ENCODE peak calls at places on chromosomes 12 and 14, in eight cellular contexts. O, T, Z, M, I, D, E and S are unnamed samples.

GRCh38 chr12:58269476-58269875 is 328.1 kb downstream of the ATP23 start:
- DNase-seq in Z (peak; percentile 80), I (no peak), O (no peak), D (no peak), E (no peak), M (no peak), T (no peak), S (no peak)

GRCh38 chr12:52415870-52416750 is 10.0 kb upstream of the KRT82 start:
- DNase-seq in I (no peak), Z (peak; percentile 93), E (no peak), O (no peak), T (peak; percentile 57), D (peak; percentile 99), M (peak; percentile 21), S (no peak)

GRCh38 chr12:85504164-85504563 is 224.1 kb downstream of the ALX1 start:
- DNase-seq in M (no peak), O (no peak), T (no peak), Z (no peak), I (no peak), D (no peak), E (no peak), S (no peak)

GRCh38 chr14:21044106-21044618 is 2.0 kb downstream of the RNASE7 start:
- DNase-seq in E (no peak), D (no peak), O (peak; percentile 87), Z (no peak), T (peak; percentile 47), I (no peak), M (peak; percentile 38), S (no peak)

GRCh38 chr14:22231022-22231421 is 358.0 kb downstream of the DAD1 start:
- DNase-seq in D (no peak), I (no peak), E (peak; percentile 5), M (no peak), O (no peak), T (no peak), Z (no peak), S (no peak)

GRCh38 chr12:124358572-124358971 is 63.7 kb downstream of the RFLNA start:
- DNase-seq in Z (no peak), E (no peak), I (no peak), M (no peak), T (no peak), O (no peak), D (no peak), S (no peak)

GRCh38 chr14:30521899-30522736 is 36.8 kb upstream of the G2E3 start:
- DNase-seq in T (no peak), O (no peak), M (no peak), I (no peak), E (no peak), Z (peak; percentile 67), D (peak; percentile 61), S (no peak)

GRCh38 chr14:98458702-98459101 is 813.3 kb downstream of the BCL11B start:
- DNase-seq in O (no peak), M (no peak), D (no peak), E (no peak), T (no peak), Z (no peak), I (no peak), S (no peak)

GRCh38 chr12:33876618-33877017 is 145.7 kb upstream of the ALG10 start:
- DNase-seq in O (no peak), Z (no peak), T (no peak), I (no peak), D (no peak), M (no peak), E (no peak), S (no peak)

GRCh38 chr12:119459481-119459880 is 125.0 kb downstream of the CCDC60 start:
- DNase-seq in O (no peak), T (no peak), M (no peak), E (no peak), D (no peak), I (no peak), Z (no peak), S (no peak)

GRCh38 chr14:105999361-106000028 is 473.1 kb downstream of the TMEM121 start:
- DNase-seq in Z (no peak), D (no peak), M (peak; percentile 51), T (peak; percentile 74), O (no peak), I (peak; percentile 37), E (no peak), S (peak; percentile 78)

GRCh38 chr12:1003600-1004271 is 12.7 kb downstream of the ERC1 start:
- DNase-seq in D (no peak), O (no peak), E (no peak), I (no peak), M (no peak), T (no peak), Z (no peak), S (no peak)

GRCh38 chr12:71626768-71627167 is 36.9 kb downstream of the ZFC3H1 start:
- DNase-seq in D (peak; percentile 17), T (no peak), M (no peak), I (no peak), Z (peak; percentile 21), O (no peak), E (no peak), S (no peak)

GRCh38 chr14:52551205-52551604 is 1.1 kb downstream of the TXNDC16 start:
- DNase-seq in M (no peak), Z (no peak), I (no peak), T (no peak), E (no peak), O (no peak), D (peak; percentile 1), S (no peak)

GRCh38 chr14:52550661-52551060 is 1.6 kb downstream of the TXNDC16 start:
- DNase-seq in I (no peak), M (no peak), D (no peak), T (no peak), E (no peak), Z (no peak), O (no peak), S (no peak)

GRCh38 chr14:52552063-52552988 is at the start of the genes GPR137C and TXNDC16:
- DNase-seq in M (peak; percentile 100), T (peak; percentile 100), I (peak; percentile 98), D (peak; percentile 100), E (peak; percentile 99), Z (peak; percentile 99), O (peak; percentile 100), S (peak; percentile 100)

GRCh38 chr14:52553002-52553670 is 500 bp downstream of the GPR137C start:
- DNase-seq in O (peak; percentile 86), M (peak; percentile 47), Z (no peak), E (peak; percentile 32), I (peak; percentile 29), T (peak; percentile 36), D (peak; percentile 11), S (peak; percentile 71)

DNA sequence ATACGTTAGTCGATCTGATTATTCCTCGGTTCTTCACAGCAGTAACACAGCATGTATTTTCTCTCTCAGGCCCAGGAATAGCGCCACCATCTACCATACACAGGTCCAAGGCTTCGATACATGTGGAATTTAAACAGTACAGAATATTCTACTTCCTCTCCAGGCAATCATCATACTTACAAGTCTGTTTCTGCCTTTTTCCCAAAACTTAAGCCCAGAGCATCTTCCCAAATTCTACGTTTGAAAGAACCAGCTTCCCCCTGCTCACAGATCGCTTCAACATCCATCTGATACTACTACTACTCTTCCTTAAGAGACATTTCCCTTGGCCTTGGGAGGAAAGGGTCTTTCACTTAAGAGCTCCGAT is 626 bp downstream of the TXNDC16 start:
- DNase-seq in M (peak; percentile 34), E (no peak), I (no peak), T (no peak), D (peak; percentile 45), O (no peak), Z (peak; percentile 52), S (no peak)
- TF ChIP-seq CTCF in M (no peak), E (no peak), I (no peak), T (no peak), D (peak; percentile 10), O (no peak), Z (peak; percentile 28), S (no peak)

DNA sequence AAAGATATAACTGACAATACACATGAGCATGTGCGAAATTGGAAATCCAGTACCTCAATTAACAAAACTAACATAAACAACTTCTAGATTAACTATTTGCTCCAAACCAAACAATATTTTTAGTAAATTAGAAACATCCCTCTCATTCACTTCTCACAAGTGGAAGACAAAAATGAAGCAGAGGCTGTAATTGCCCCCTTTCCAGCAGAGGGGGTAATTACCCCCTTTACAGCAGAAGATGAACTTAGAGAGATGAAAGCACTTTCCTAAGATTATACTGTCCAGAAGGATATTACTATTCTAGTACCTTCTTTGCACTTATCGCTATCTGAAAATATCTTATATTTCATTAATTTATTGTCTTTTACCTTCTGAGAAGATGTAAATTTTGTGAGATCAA is 1025.2 kb downstream of the FSCB start:
- DNase-seq in Z (no peak), E (no peak), M (no peak), D (no peak), O (no peak), I (no peak), T (no peak), S (no peak)
- TF ChIP-seq CTCF in Z (no peak), E (no peak), M (no peak), D (no peak), O (no peak), I (no peak), T (no peak), S (no peak)

DNA sequence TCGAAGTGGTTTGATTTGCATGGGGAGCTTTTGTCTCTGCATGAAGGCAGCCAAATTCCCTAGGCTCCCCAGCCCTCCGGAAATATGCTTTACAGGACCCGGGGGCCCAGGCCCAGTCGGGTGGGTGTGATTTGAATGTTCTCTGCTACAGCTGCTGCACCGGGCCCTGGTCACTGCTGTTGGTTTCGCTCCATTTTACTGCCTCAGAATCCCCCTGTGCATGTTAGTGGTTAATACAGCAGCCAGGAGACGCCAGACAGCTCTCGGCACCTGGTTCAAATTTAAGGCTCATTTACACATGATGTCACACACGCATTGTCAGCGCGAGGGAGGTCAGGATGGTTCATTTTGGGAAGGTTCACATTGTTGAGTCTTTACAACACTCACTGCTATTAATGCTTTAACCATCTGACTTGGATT is 99.6 kb downstream of the SLC38A6 start:
- DNase-seq in O (no peak), E (no peak), T (no peak), Z (peak; percentile 80), D (no peak), M (no peak), I (no peak), S (no peak)
- TF ChIP-seq CTCF in O (no peak), E (no peak), T (no peak), Z (no peak), D (no peak), M (no peak), I (no peak), S (no peak)

GRCh38 chr14:46651526-46652144 is at the start of gene RPL10L:
- DNase-seq in I (no peak), E (no peak), O (no peak), T (no peak), D (no peak), Z (no peak), M (no peak), S (no peak)
- TF ChIP-seq CTCF in I (no peak), E (no peak), O (no peak), T (no peak), D (no peak), Z (peak; percentile 2), M (no peak), S (no peak)

GRCh38 chr12:61029516-61029915 is 1230.7 kb upstream of the USP15 start:
- DNase-seq in Z (no peak), T (no peak), D (no peak), I (no peak), O (no peak), E (no peak), M (no peak), S (no peak)
- TF ChIP-seq CTCF in Z (no peak), T (no peak), D (no peak), I (no peak), O (no peak), E (peak; percentile 42), M (no peak), S (no peak)